ENCODE peak calls at places on chromosomes 2 and 18, in ten cellular contexts. R, L, P, X, J, C, W, Z, E and H are unnamed samples.

GRCh38 chr2:102025016-102025491 is 33.3 kb downstream of the IL1R2 start:
- DNase-seq in R (no peak), L (peak; percentile 49), P (no peak), X (no peak), J (peak; percentile 88), C (peak; percentile 94), W (no peak), Z (no peak), E (no peak), H (no peak)

GRCh38 chr2:23651187-23651983 is 266.4 kb downstream of the KLHL29 start:
- DNase-seq in R (no peak), L (peak; percentile 92), P (no peak), X (peak; percentile 22), J (peak; percentile 71), C (peak; percentile 72), W (peak; percentile 87), Z (no peak), E (no peak), H (peak; percentile 69)

GRCh38 chr18:63788447-63789096 is 13.4 kb downstream of the SERPINB7 start:
- DNase-seq in R (no peak), L (peak; percentile 96), P (no peak), X (peak; percentile 63), J (peak; percentile 51), C (peak; percentile 86), W (peak; percentile 92), Z (no peak), E (no peak), H (peak; percentile 91)

GRCh38 chr2:241609859-241610793 is 26.8 kb downstream of the THAP4 start:
- DNase-seq in R (peak; percentile 52), L (peak; percentile 62), P (peak; percentile 95), X (no peak), J (peak; percentile 93), C (peak; percentile 81), W (peak; percentile 71), Z (peak; percentile 87), E (peak; percentile 87), H (peak; percentile 51)

GRCh38 chr2:1455466-1455865 is 42.2 kb downstream of the TPO start:
- DNase-seq in R (no peak), L (no peak), P (no peak), X (no peak), J (peak; percentile 2), C (peak; percentile 63), W (peak; percentile 18), Z (no peak), E (no peak), H (peak; percentile 5)

GRCh38 chr18:34330308-34330707 is 105.6 kb upstream of the NOL4 start:
- DNase-seq in R (no peak), L (no peak), P (no peak), X (no peak), J (no peak), C (no peak), W (no peak), Z (no peak), E (no peak), H (no peak)

GRCh38 chr2:8496079-8496478 is 185.8 kb upstream of the ID2 start:
- DNase-seq in R (no peak), L (no peak), P (peak; percentile 38), X (no peak), J (no peak), C (no peak), W (no peak), Z (peak; percentile 44), E (no peak), H (no peak)

GRCh38 chr18:54606835-54607212 is 15.8 kb downstream of the DYNAP start:
- DNase-seq in R (no peak), L (no peak), P (no peak), X (no peak), J (no peak), C (no peak), W (no peak), Z (no peak), E (no peak), H (no peak)

GRCh38 chr2:240433973-240434727 is 1.3 kb upstream of the GPC1 start:
- DNase-seq in R (no peak), L (peak; percentile 98), P (no peak), X (peak; percentile 84), J (peak; percentile 96), C (peak; percentile 94), W (peak; percentile 92), Z (peak; percentile 22), E (peak; percentile 61), H (peak; percentile 77)

GRCh38 chr2:9780368-9781130 is 62.7 kb upstream of the TAF1B start:
- DNase-seq in R (no peak), L (no peak), P (no peak), X (no peak), J (peak; percentile 34), C (peak; percentile 21), W (no peak), Z (no peak), E (no peak), H (no peak)
- H3K4me3 ChIP-seq in R (no peak overlapping the region), L (no peak overlapping the region), P (no peak overlapping the region), X (no peak overlapping the region), J (no peak overlapping the region), C (no peak overlapping the region), W (no peak overlapping the region), Z (no peak overlapping the region), E (no peak overlapping the region), H (no peak overlapping the region)

GRCh38 chr2:85748948-85749875 is 4.6 kb upstream of the ATOH8 start:
- DNase-seq in R (no peak), L (no peak), P (peak; percentile 44), X (no peak), J (peak; percentile 40), C (peak; percentile 90), W (no peak), Z (no peak), E (peak; percentile 58), H (no peak)
- TF ChIP-seq CTCF in R (no peak), L (no peak), P (no peak), X (no peak), J (no peak), C (peak; percentile 31), W (peak; percentile 28), Z (peak; percentile 8), E (peak; percentile 13), H (no peak)

GRCh38 chr2:201258666-201258999 is 1.7 kb upstream of the CASP8 start:
- DNase-seq in R (peak; percentile 7), L (no peak), P (no peak), X (no peak), J (no peak), C (no peak), W (no peak), Z (no peak), E (no peak), H (no peak)

GRCh38 chr2:201257381-201257940 is 2.9 kb upstream of the CASP8 start:
- DNase-seq in R (peak; percentile 16), L (peak; percentile 5), P (peak; percentile 76), X (no peak), J (no peak), C (no peak), W (no peak), Z (peak; percentile 25), E (peak; percentile 31), H (no peak)

GRCh38 chr2:201257941-201258665 is 2.2 kb upstream of the CASP8 start:
- DNase-seq in R (peak; percentile 68), L (peak; percentile 79), P (peak; percentile 97), X (peak; percentile 86), J (peak; percentile 92), C (peak; percentile 76), W (peak; percentile 86), Z (peak; percentile 46), E (peak; percentile 57), H (peak; percentile 85)

GRCh38 chr2:201260302-201260800 is at the start of gene CASP8:
- DNase-seq in R (no peak), L (peak; percentile 53), P (peak; percentile 90), X (peak; percentile 37), J (peak; percentile 76), C (peak; percentile 54), W (peak; percentile 32), Z (no peak), E (no peak), H (no peak)

DNA sequence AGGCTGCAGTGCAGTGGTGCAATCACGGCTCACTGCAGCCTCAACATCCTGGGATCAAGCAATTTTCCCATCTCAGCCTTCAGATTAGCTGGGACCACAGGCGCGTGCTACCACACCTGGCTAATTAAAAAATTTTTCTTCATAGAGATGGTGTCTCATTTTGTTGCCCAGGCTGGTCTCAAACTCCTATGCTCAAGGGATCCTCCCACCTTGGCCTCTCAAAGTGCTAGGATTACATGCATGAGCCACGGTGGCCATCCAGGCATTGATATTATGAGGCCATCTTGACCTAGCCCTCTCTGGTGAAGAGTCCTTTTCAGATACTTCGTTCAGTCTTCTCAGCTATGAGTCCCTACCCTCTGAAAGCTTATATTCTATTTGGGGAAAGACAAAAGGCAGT is 1.1 kb upstream of the CASP8 start:
- DNase-seq in R (no peak), L (no peak), P (no peak), X (no peak), J (peak; percentile 7), C (no peak), W (no peak), Z (no peak), E (no peak), H (no peak)
- H3K4me3 ChIP-seq in R (peak overlapping the region; percentile 62), L (no peak overlapping the region), P (peak overlapping the region; percentile 69), X (peak overlapping the region; percentile 59), J (no peak overlapping the region), C (peak overlapping the region; percentile 90), W (peak overlapping the region; percentile 28), Z (peak overlapping the region; percentile 39), E (peak overlapping the region; percentile 69), H (peak overlapping the region; percentile 61)

GRCh38 chr2:165847001-165847400 is 53.0 kb upstream of the GALNT3 start:
- DNase-seq in R (no peak), L (no peak), P (no peak), X (peak; percentile 10), J (no peak), C (no peak), W (no peak), Z (no peak), E (no peak), H (no peak)
- TF ChIP-seq CTCF in R (no peak), L (no peak), P (no peak), X (no peak), J (no peak), C (no peak), W (no peak), Z (no peak), E (no peak), H (no peak)

GRCh38 chr2:169066817-169067356 is 2.5 kb upstream of the DHRS9 start:
- DNase-seq in R (no peak), L (no peak), P (no peak), X (no peak), J (no peak), C (no peak), W (no peak), Z (no peak), E (no peak), H (no peak)

GRCh38 chr2:169071455-169071854 is 2.1 kb downstream of the DHRS9 start:
- DNase-seq in R (no peak), L (no peak), P (no peak), X (no peak), J (no peak), C (no peak), W (no peak), Z (no peak), E (no peak), H (no peak)

GRCh38 chr2:169072163-169072925 is 3.0 kb downstream of the DHRS9 start:
- DNase-seq in R (no peak), L (no peak), P (no peak), X (no peak), J (no peak), C (no peak), W (no peak), Z (no peak), E (no peak), H (no peak)

GRCh38 chr2:169069341-169069740 is at the start of gene DHRS9:
- DNase-seq in R (no peak), L (peak; percentile 7), P (peak; percentile 54), X (peak; percentile 78), J (peak; percentile 80), C (no peak), W (peak; percentile 87), Z (no peak), E (no peak), H (peak; percentile 86)

GRCh38 chr2:169069818-169070217 is 455 bp downstream of the DHRS9 start:
- DNase-seq in R (no peak), L (no peak), P (no peak), X (no peak), J (no peak), C (no peak), W (no peak), Z (no peak), E (no peak), H (no peak)
- H3K4me3 ChIP-seq in R (peak overlapping the region; percentile 8), L (no peak overlapping the region), P (no peak overlapping the region), X (no peak overlapping the region), J (no peak overlapping the region), C (no peak overlapping the region), W (no peak overlapping the region), Z (no peak overlapping the region), E (no peak overlapping the region), H (no peak overlapping the region)